ENCODE peak calls at places on chromosomes 6 and 20, in seven cellular contexts. A, H, F, E, I, G and Y are unnamed samples. For H3K4me1, the result is how much of the 10 kb centered on the place peaks cover.

GRCh38 chr6:157503018-157503747 is 122.2 kb downstream of the ZDHHC14 start:
- DNase-seq in A (no peak), H (no peak), F (no peak), E (no peak), I (no peak), G (no peak), Y (no peak)

GRCh38 chr20:54013397-54013941 is 56.9 kb downstream of the BCAS1 start:
- DNase-seq in A (no peak), H (no peak), F (no peak), E (no peak), I (no peak), G (no peak), Y (no peak)

GRCh38 chr6:12291785-12292604 is 1.8 kb downstream of the EDN1 start:
- DNase-seq in A (peak), H (peak), F (peak), E (no peak), I (peak), G (no peak), Y (peak)

GRCh38 chr6:16438677-16439615 is 200.6 kb downstream of the GMPR start:
- DNase-seq in A (no peak), H (peak), F (no peak), E (no peak), I (no peak), G (no peak), Y (peak)

GRCh38 chr20:40293740-40294139 is 395.3 kb downstream of the MAFB start:
- DNase-seq in A (no peak), H (no peak), F (no peak), E (no peak), I (no peak), G (no peak), Y (peak)

GRCh38 chr6:8539446-8539845 is 104.1 kb upstream of the SLC35B3 start:
- DNase-seq in A (peak), H (peak), F (no peak), E (peak), I (peak), G (peak), Y (peak)

GRCh38 chr6:43207286-43207685 is 22.0 kb downstream of the DNPH1 start:
- DNase-seq in A (no peak), H (no peak), F (no peak), E (no peak), I (no peak), G (no peak), Y (no peak)

GRCh38 chr6:33620158-33620583 is 951 bp upstream of the ITPR3 start:
- DNase-seq in A (peak), H (peak), F (peak), E (no peak), I (no peak), G (peak), Y (peak)

GRCh38 chr20:10449270-10449669 is 14.2 kb downstream of the SLX4IP start:
- DNase-seq in A (no peak), H (no peak), F (no peak), E (no peak), I (no peak), G (no peak), Y (no peak)

GRCh38 chr20:58991720-58992119 is 10.7 kb downstream of the NELFCD start:
- DNase-seq in A (no peak), H (no peak), F (no peak), E (no peak), I (no peak), G (no peak), Y (no peak)

GRCh38 chr6:26020983-26021349 is 58.4 kb downstream of the TRIM38 start:
- DNase-seq in A (peak), H (peak), F (peak), E (peak), I (no peak), G (no peak), Y (peak)

GRCh38 chr6:114592506-114592905 is 249.7 kb upstream of the HS3ST5 start:
- DNase-seq in A (no peak), H (no peak), F (no peak), E (no peak), I (no peak), G (no peak), Y (no peak)

GRCh38 chr20:10667077-10667401 is 6.8 kb downstream of the JAG1 start:
- DNase-seq in A (peak), H (no peak), F (no peak), E (no peak), I (no peak), G (no peak), Y (no peak)

GRCh38 chr6:85236636-85237035 is 213.2 kb upstream of the NT5E start:
- DNase-seq in A (no peak), H (peak), F (no peak), E (no peak), I (no peak), G (no peak), Y (no peak)

GRCh38 chr20:59948828-59949720 is 8.9 kb downstream of the FAM217B start:
- DNase-seq in A (peak), H (peak), F (peak), E (peak), I (peak), G (peak), Y (peak)

GRCh38 chr6:19694697-19695096 is 142.5 kb upstream of the ID4 start:
- DNase-seq in A (peak), H (no peak), F (no peak), E (no peak), I (no peak), G (no peak), Y (no peak)

GRCh38 chr20:53866787-53867740 is 203.3 kb downstream of the BCAS1 start:
- DNase-seq in A (peak), H (peak), F (no peak), E (no peak), I (peak), G (peak), Y (peak)

GRCh38 chr20:46284028-46284427 is 24.3 kb downstream of the CDH22 start:
- DNase-seq in A (no peak), H (no peak), F (no peak), E (no peak), I (no peak), G (no peak), Y (no peak)

GRCh38 chr6:40138273-40138720 is 204.0 kb upstream of the MOCS1 start:
- DNase-seq in A (no peak), H (no peak), F (peak), E (no peak), I (no peak), G (no peak), Y (no peak)

GRCh38 chr6:158666637-158667359 is 16.9 kb downstream of the SYTL3 start:
- DNase-seq in A (no peak), H (no peak), F (no peak), E (no peak), I (no peak), G (no peak), Y (peak)

GRCh38 chr6:16764188-16764950 is 3.1 kb upstream of the ATXN1 start:
- DNase-seq in A (no peak), H (peak), F (peak), E (no peak), I (peak), G (peak), Y (peak)

GRCh38 chr6:71091946-71092345 is 135.1 kb upstream of the B3GAT2 start:
- DNase-seq in A (no peak), H (no peak), F (no peak), E (no peak), I (no peak), G (no peak), Y (no peak)

GRCh38 chr6:129104131-129104530 is 221.2 kb downstream of the LAMA2 start:
- DNase-seq in A (no peak), H (peak), F (no peak), E (no peak), I (no peak), G (no peak), Y (peak)

GRCh38 chr6:121430514-121431460 is 4.7 kb upstream of the GJA1 start:
- DNase-seq in A (peak), H (peak), F (peak), E (peak), I (peak), G (no peak), Y (peak)

GRCh38 chr20:32569380-32570305 is 15.5 kb downstream of the NOL4L start:
- DNase-seq in A (no peak), H (no peak), F (no peak), E (no peak), I (no peak), G (no peak), Y (no peak)

GRCh38 chr20:4549711-4550259 is 171.9 kb upstream of the PRND start:
- DNase-seq in A (no peak), H (no peak), F (no peak), E (no peak), I (no peak), G (no peak), Y (no peak)

GRCh38 chr20:51318058-51318960 is 224.2 kb downstream of the NFATC2 start:
- DNase-seq in A (peak), H (peak), F (peak), E (peak), I (peak), G (no peak), Y (peak)

GRCh38 chr6:127841811-127842210 is 59.0 kb downstream of the THEMIS start:
- DNase-seq in A (no peak), H (no peak), F (no peak), E (no peak), I (no peak), G (no peak), Y (peak)

GRCh38 chr6:107488174-107488874 is 1.6 kb upstream of the SOBP start:
- DNase-seq in A (peak), H (no peak), F (no peak), E (no peak), I (no peak), G (no peak), Y (peak)
- TF ChIP-seq EZH2 in A (peak), H (no peak), F (no peak), E (no peak), I (no peak), G (no peak), Y (no peak)

GRCh38 chr20:49983123-49983847 is 505 bp downstream of the SNAI1 start:
- DNase-seq in A (peak), H (no peak), F (no peak), E (no peak), I (no peak), G (no peak), Y (no peak)
- H3K4me1 ChIP-seq in A (half or more), H (under half), F (under half), E (under half), I (half or more), G (under half), Y (under half)

GRCh38 chr6:149581349-149581748 is 15.2 kb downstream of the GINM1 start:
- DNase-seq in A (no peak), H (no peak), F (no peak), E (no peak), I (no peak), G (no peak), Y (no peak)
- TF ChIP-seq EZH2phosphoT487 in A (no peak), H (no peak), F (no peak), E (no peak), I (no peak), G (no peak), Y (no peak)

GRCh38 chr6:56199956-56200355 is 47.4 kb downstream of the COL21A1 start:
- DNase-seq in A (no peak), H (peak), F (no peak), E (no peak), I (no peak), G (no peak), Y (peak)

DNA sequence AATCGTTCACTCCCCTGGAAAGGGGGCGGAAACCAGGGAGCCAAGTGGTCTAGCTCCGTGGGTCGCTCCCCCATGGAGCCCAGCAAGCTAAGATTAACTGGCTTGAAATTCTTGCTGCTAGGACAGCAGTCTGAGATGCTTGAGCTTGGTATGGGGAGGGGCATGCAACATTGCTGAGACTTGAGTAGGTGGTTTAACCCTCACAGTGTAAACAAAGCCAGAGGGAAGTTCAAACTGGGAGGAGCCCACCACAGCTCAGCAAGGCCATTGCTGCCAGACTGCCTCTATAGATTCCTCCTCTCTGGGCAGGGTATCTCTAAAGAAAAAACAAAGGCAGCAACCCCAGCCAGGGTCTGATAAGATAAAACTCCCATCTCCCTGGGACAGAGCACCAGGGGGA is 43.2 kb downstream of the COL21A1 start:
- DNase-seq in A (no peak), H (no peak), F (no peak), E (no peak), I (no peak), G (no peak), Y (no peak)
- TF ChIP-seq EZH2 in A (no peak), H (no peak), F (no peak), E (no peak), I (no peak), G (no peak), Y (no peak)

DNA sequence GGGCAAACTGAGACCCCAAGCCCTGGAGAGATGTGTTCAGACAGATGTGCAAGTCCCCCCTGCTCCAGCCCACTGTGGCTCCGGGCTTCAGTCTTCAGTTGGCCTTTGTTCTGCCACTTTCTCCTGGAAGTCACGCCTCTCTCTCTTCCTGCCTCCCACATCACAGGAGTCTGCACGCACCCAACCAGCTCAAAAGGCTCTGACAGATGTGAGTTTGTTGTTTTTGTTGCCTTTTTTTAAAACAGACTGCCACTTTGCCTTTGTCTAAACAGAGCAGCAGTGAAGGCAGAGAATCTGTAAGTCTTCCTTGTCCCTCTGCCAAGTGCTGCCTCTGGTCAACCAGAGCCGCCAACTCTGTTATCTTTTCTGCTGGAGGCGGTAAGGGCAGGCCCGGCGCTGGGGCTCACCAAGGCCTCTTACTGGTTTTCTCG is 149.7 kb downstream of the TFAP2C start:
- DNase-seq in A (peak), H (no peak), F (peak), E (no peak), I (peak), G (no peak), Y (no peak)
- H3K4me1 ChIP-seq in A (under half), H (under half), F (under half), E (under half), I (under half), G (under half), Y (under half)

DNA sequence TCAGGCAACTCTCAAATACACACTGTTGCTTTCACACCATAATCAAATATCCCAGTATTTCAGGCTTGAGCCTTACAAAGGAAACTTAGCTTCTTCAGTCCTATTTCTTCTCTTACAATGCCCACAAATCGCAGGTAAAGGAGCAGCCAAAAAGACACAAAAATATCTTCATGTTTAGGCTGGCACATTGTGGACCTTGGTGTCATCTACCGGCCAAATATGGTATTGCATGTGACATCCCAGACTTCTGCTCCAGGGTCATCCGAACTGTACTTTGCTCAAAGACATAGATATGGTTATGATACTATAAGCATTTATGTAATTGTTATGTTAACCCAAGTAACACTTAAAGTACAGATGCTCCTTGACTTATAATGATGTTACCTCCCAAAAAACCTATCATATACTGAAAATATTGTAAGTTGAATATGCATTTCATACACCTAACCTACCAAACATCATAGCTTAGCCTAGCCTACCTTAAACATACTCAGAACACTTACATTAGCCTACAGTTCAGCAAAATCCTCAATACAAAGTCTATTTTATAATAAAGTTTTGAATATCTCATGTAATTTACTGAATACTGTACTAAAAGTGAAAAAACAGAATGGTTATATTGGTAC is 4.6 kb downstream of the OR2H2 start:
- DNase-seq in A (peak), H (peak), F (peak), E (peak), I (peak), G (peak), Y (peak)
- TF ChIP-seq EZH2phosphoT487 in A (no peak), H (no peak), F (no peak), E (no peak), I (no peak), G (no peak), Y (no peak)

DNA sequence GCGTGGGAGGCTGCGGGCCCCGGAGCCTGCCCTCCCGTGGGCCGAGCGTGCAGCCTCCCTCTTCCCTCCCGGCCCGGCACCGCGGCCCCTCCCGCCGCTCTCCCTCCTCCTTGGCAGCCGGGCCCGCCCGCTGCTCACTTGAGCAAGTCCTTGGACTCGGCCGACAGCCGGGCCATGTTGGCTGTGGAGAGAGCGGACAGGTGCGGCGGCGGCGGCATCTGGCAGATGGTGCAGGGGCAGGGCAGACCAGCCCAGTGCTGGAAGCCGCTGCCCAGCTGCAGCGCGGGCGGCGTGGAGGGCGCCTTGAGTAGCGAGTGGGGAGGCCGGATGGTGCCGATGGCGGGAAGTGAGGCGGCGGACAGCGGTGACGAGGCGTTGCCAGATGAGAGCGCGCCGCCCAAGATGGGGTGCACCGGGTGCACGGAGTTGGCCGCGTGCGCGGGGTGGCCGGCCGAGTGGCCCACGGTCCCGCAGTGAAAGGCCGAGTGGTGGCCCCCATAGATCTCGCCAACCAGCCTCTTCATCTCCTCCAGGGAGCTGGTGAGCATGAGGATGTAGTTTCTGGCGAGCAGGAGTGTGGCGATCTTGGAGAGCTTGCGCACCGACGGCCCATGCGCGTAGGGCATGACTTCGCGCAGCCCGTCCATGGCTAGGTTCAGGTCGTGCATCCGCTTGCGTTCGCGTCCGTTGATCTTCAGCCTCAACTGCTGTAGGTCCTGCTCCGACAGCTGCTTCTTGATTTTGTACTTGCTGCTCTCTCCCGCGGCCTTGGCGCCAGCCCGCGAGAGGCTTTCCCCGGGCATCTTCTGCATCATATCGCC is 766 bp downstream of the OLIG3 start:
- DNase-seq in A (peak), H (no peak), F (no peak), E (no peak), I (peak), G (no peak), Y (no peak)
- TF ChIP-seq EZH2 in A (peak), H (no peak), F (peak), E (no peak), I (peak), G (no peak), Y (no peak)

DNA sequence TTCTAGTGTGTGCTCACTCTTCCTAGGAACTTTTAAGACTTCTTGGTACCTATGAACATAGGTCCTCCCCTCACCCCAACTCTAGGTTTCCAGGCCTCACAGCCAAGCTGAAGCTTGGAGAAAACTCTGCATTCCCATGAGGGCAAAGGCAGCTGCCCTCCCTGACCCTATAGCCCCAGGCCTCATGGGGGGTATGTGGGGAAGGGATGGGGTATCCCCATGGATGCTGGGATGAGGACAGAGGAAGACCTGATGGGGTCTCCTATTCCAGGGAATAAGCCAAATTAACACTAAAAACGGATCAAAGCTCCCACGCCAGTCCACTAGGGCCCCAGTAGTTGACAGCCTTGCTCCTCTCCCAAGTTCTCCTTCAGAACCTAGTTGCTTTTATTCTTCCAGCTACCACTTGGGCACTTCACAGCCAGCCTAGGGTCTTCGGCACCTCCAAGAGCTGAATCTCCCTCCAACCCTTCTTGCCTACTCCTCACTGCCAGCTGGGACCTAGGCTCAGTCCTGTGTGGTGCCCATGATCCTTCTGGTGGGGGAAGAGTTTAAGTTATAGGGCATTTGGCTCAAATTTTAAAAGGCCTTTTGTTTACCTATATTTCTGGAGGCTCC is 7.8 kb downstream of the TP53INP2 start:
- DNase-seq in A (no peak), H (no peak), F (no peak), E (no peak), I (no peak), G (no peak), Y (no peak)
- H3K4me1 ChIP-seq in A (under half), H (under half), F (under half), E (under half), I (under half), G (under half), Y (under half)